ENCODE peak calls at places on chromosomes 16 and 17, in five cellular contexts. One of them, this sample, is unnamed.

GRCh38 chr16:88451586-88452484 is 1.2 kb upstream of the ZFPM1 start:
- DNase-seq in germinal center: no peak
- DNase-seq in AML-193: no peak
- DNase-seq in fibroblast of gingiva: no peak
- DNase-seq in effector memory CD4-positive, alpha-beta T cell: no peak
- DNase-seq in this sample: peak; percentile 24

GRCh38 chr16:2520784-2521577 is 810 bp downstream of the AMDHD2 start:
- DNase-seq in fibroblast of gingiva: no peak
- DNase-seq in germinal center: peak; percentile 77
- DNase-seq in AML-193: no peak
- DNase-seq in effector memory CD4-positive, alpha-beta T cell: peak; percentile 72
- DNase-seq in this sample: peak; percentile 70

GRCh38 chr17:60845012-60845411 is 167.4 kb downstream of the BCAS3 start:
- DNase-seq in germinal center: no peak
- DNase-seq in effector memory CD4-positive, alpha-beta T cell: no peak
- DNase-seq in fibroblast of gingiva: no peak
- DNase-seq in AML-193: no peak
- DNase-seq in this sample: peak; percentile 3

GRCh38 chr17:66727634-66728570 is 107.0 kb upstream of the CACNG5 start:
- DNase-seq in fibroblast of gingiva: peak; percentile 27
- DNase-seq in germinal center: peak; percentile 78
- DNase-seq in AML-193: peak; percentile 57
- DNase-seq in effector memory CD4-positive, alpha-beta T cell: no peak
- DNase-seq in this sample: peak; percentile 47

GRCh38 chr16:67528870-67529638 is 425 bp downstream of the RIPOR1 start:
- DNase-seq in germinal center: no peak
- DNase-seq in fibroblast of gingiva: peak; percentile 27
- DNase-seq in AML-193: no peak
- DNase-seq in effector memory CD4-positive, alpha-beta T cell: no peak
- DNase-seq in this sample: no peak

GRCh38 chr17:66906321-66907278 is 57.9 kb upstream of the CACNG4 start:
- DNase-seq in AML-193: peak; percentile 72
- DNase-seq in germinal center: peak; percentile 66
- DNase-seq in effector memory CD4-positive, alpha-beta T cell: peak; percentile 23
- DNase-seq in fibroblast of gingiva: peak; percentile 72
- DNase-seq in this sample: peak; percentile 74

GRCh38 chr16:84885024-84885910 is 65.5 kb downstream of the CRISPLD2 start:
- DNase-seq in germinal center: no peak
- DNase-seq in AML-193: no peak
- DNase-seq in effector memory CD4-positive, alpha-beta T cell: no peak
- DNase-seq in fibroblast of gingiva: no peak
- DNase-seq in this sample: peak; percentile 41

GRCh38 chr16:67186550-67186950 is 2.8 kb upstream of the MATCAP1 start:
- DNase-seq in fibroblast of gingiva: no peak
- DNase-seq in effector memory CD4-positive, alpha-beta T cell: no peak
- DNase-seq in AML-193: no peak
- DNase-seq in germinal center: no peak
- DNase-seq in this sample: no peak

GRCh38 chr17:28057731-28058246 is 15.3 kb downstream of the NLK start:
- DNase-seq in germinal center: peak; percentile 38
- DNase-seq in AML-193: peak; percentile 45
- DNase-seq in effector memory CD4-positive, alpha-beta T cell: no peak
- DNase-seq in fibroblast of gingiva: peak; percentile 42
- DNase-seq in this sample: peak; percentile 49

GRCh38 chr17:228223-228615 is 46.8 kb upstream of the DOC2B start:
- DNase-seq in AML-193: no peak
- DNase-seq in germinal center: no peak
- DNase-seq in effector memory CD4-positive, alpha-beta T cell: no peak
- DNase-seq in fibroblast of gingiva: no peak
- DNase-seq in this sample: no peak

GRCh38 chr16:70416748-70417616 is 21.9 kb downstream of the ST3GAL2 start:
- DNase-seq in AML-193: no peak
- DNase-seq in effector memory CD4-positive, alpha-beta T cell: no peak
- DNase-seq in fibroblast of gingiva: no peak
- DNase-seq in germinal center: peak; percentile 72
- DNase-seq in this sample: peak; percentile 58

GRCh38 chr17:65154770-65155589 is 17.8 kb downstream of the RGS9 start:
- DNase-seq in effector memory CD4-positive, alpha-beta T cell: no peak
- DNase-seq in germinal center: peak; percentile 41
- DNase-seq in AML-193: peak; percentile 76
- DNase-seq in fibroblast of gingiva: no peak
- DNase-seq in this sample: no peak

GRCh38 chr17:73363788-73364522 is 52.2 kb upstream of the CDC42EP4 start:
- DNase-seq in effector memory CD4-positive, alpha-beta T cell: no peak
- DNase-seq in germinal center: no peak
- DNase-seq in fibroblast of gingiva: no peak
- DNase-seq in AML-193: no peak
- DNase-seq in this sample: peak; percentile 49

GRCh38 chr17:7328840-7329359 is at the start of gene NEURL4:
- DNase-seq in effector memory CD4-positive, alpha-beta T cell: no peak
- DNase-seq in germinal center: no peak
- DNase-seq in AML-193: no peak
- DNase-seq in fibroblast of gingiva: no peak
- DNase-seq in this sample: no peak

GRCh38 chr16:88287219-88287618 is 95.5 kb upstream of the ZNF469 start:
- DNase-seq in AML-193: no peak
- DNase-seq in fibroblast of gingiva: no peak
- DNase-seq in effector memory CD4-positive, alpha-beta T cell: peak; percentile 23
- DNase-seq in germinal center: no peak
- DNase-seq in this sample: peak; percentile 18

GRCh38 chr17:1905190-1905919 is 75.5 kb downstream of the RPA1 start:
- DNase-seq in germinal center: no peak
- DNase-seq in AML-193: no peak
- DNase-seq in fibroblast of gingiva: no peak
- DNase-seq in effector memory CD4-positive, alpha-beta T cell: no peak
- DNase-seq in this sample: peak; percentile 16

GRCh38 chr16:23801387-23801786 is 34.4 kb upstream of the PRKCB start:
- DNase-seq in effector memory CD4-positive, alpha-beta T cell: peak; percentile 55
- DNase-seq in germinal center: peak; percentile 71
- DNase-seq in AML-193: peak; percentile 53
- DNase-seq in fibroblast of gingiva: peak; percentile 25
- DNase-seq in this sample: peak; percentile 57

GRCh38 chr17:28738680-28739384 is 5.0 kb upstream of the TRAF4 start:
- DNase-seq in fibroblast of gingiva: no peak
- DNase-seq in AML-193: no peak
- DNase-seq in effector memory CD4-positive, alpha-beta T cell: peak; percentile 51
- DNase-seq in germinal center: peak; percentile 65
- DNase-seq in this sample: no peak

GRCh38 chr17:54979657-54980056 is 11.1 kb downstream of the STXBP4 start:
- DNase-seq in effector memory CD4-positive, alpha-beta T cell: no peak
- DNase-seq in germinal center: no peak
- DNase-seq in AML-193: no peak
- DNase-seq in fibroblast of gingiva: no peak
- DNase-seq in this sample: no peak

GRCh38 chr16:6286176-6286575 is 1046.5 kb upstream of the RBFOX1 start:
- DNase-seq in effector memory CD4-positive, alpha-beta T cell: no peak
- DNase-seq in fibroblast of gingiva: no peak
- DNase-seq in germinal center: no peak
- DNase-seq in AML-193: no peak
- DNase-seq in this sample: no peak

GRCh38 chr17:48546924-48547838 is 2.3 kb upstream of the HOXB2 start:
- DNase-seq in germinal center: no peak
- DNase-seq in fibroblast of gingiva: no peak
- DNase-seq in effector memory CD4-positive, alpha-beta T cell: no peak
- DNase-seq in AML-193: no peak
- DNase-seq in this sample: no peak

GRCh38 chr16:84730406-84731106 is 30.8 kb downstream of the USP10 start:
- DNase-seq in AML-193: peak; percentile 74
- DNase-seq in germinal center: peak; percentile 51
- DNase-seq in effector memory CD4-positive, alpha-beta T cell: no peak
- DNase-seq in fibroblast of gingiva: peak; percentile 85
- DNase-seq in this sample: peak; percentile 74

GRCh38 chr16:77585852-77586251 is 136.5 kb upstream of the NUDT7 start:
- DNase-seq in effector memory CD4-positive, alpha-beta T cell: no peak
- DNase-seq in fibroblast of gingiva: no peak
- DNase-seq in germinal center: no peak
- DNase-seq in AML-193: no peak
- DNase-seq in this sample: no peak

GRCh38 chr16:28181557-28181914 is 30.2 kb downstream of the XPO6 start:
- DNase-seq in AML-193: no peak
- DNase-seq in fibroblast of gingiva: peak; percentile 82
- DNase-seq in germinal center: no peak
- DNase-seq in effector memory CD4-positive, alpha-beta T cell: no peak
- DNase-seq in this sample: peak; percentile 88

This sample was measured in HepG2.